ENCODE peak calls at places on chromosomes 11 and 22, in eight cellular contexts. L is AG10803, N is stomach, D is neural progenitor cell, H is fibroblast of the aortic adventitia, P is ascending aorta, E is psoas muscle, R is SK-N-SH. U is an unnamed sample.

GRCh38 chr11:32447252-32447651 is 11.9 kb upstream of the WT1 start:
- DNase-seq in D (no peak), P (no peak), N (no peak), H (no peak), E (no peak), L (no peak), R (no peak), U (no peak)

GRCh38 chr11:129546266-129546665 is 170.6 kb downstream of the BARX2 start:
- DNase-seq in P (no peak), L (no peak), R (no peak), E (no peak), H (no peak), N (no peak), D (no peak), U (no peak)

GRCh38 chr22:45516923-45517675 is 14.4 kb downstream of the FBLN1 start:
- DNase-seq in E (no peak), P (no peak), H (peak), L (peak), N (no peak), D (peak), R (no peak), U (peak)

GRCh38 chr11:94325681-94326080 is 21.3 kb downstream of the IZUMO1R start:
- DNase-seq in E (no peak), L (no peak), D (peak), R (peak), H (peak), P (no peak), N (peak), U (peak)

GRCh38 chr22:21585389-21585788 is 17.9 kb downstream of the UBE2L3 start:
- DNase-seq in D (no peak), P (no peak), L (no peak), H (no peak), N (no peak), R (no peak), E (no peak), U (no peak)

GRCh38 chr22:19862616-19863246 is 8.1 kb upstream of the GNB1L start:
- DNase-seq in D (no peak), L (no peak), N (no peak), E (no peak), P (no peak), H (no peak), R (no peak), U (no peak)

GRCh38 chr22:31952459-31952858 is 8.1 kb downstream of the YWHAH start:
- DNase-seq in E (no peak), R (no peak), H (peak), L (peak), N (no peak), P (no peak), D (no peak), U (peak)

GRCh38 chr11:121231576-121232278 is 60.8 kb upstream of the SC5D start:
- DNase-seq in L (no peak), H (no peak), R (no peak), D (no peak), P (no peak), N (peak), E (no peak), U (no peak)

GRCh38 chr11:118623291-118623655 is 15.9 kb downstream of the PHLDB1 start:
- DNase-seq in P (no peak), E (peak), L (peak), R (peak), N (no peak), D (no peak), H (peak), U (no peak)

GRCh38 chr22:40616578-40616977 is 19.9 kb downstream of the MRTFA start:
- DNase-seq in E (no peak), D (no peak), P (no peak), N (no peak), R (no peak), H (no peak), L (no peak), U (no peak)

GRCh38 chr11:10452211-10452767 is 2.8 kb upstream of the AMPD3 start:
- DNase-seq in E (no peak), N (no peak), D (no peak), R (no peak), H (no peak), L (no peak), P (no peak), U (no peak)

GRCh38 chr11:92332986-92333385 is 108.4 kb downstream of the FAT3 start:
- DNase-seq in L (peak), N (no peak), D (no peak), H (no peak), R (no peak), E (no peak), P (no peak), U (peak)

GRCh38 chr11:112831041-112831440 is 130.2 kb upstream of the NCAM1 start:
- DNase-seq in H (no peak), R (no peak), P (no peak), E (no peak), N (no peak), D (no peak), L (no peak), U (no peak)

GRCh38 chr11:20035701-20036601 is 124.3 kb downstream of the DBX1 start:
- DNase-seq in E (no peak), N (no peak), D (no peak), H (peak), R (no peak), L (peak), P (no peak), U (peak)

GRCh38 chr11:95508219-95508880 is 277.3 kb upstream of the SESN3 start:
- DNase-seq in N (no peak), R (no peak), H (peak), P (no peak), D (peak), L (no peak), E (no peak), U (peak)

GRCh38 chr22:35882226-35883027 is 146.2 kb downstream of the RBFOX2 start:
- DNase-seq in H (peak), P (no peak), R (peak), D (no peak), L (peak), E (no peak), N (no peak), U (peak)

GRCh38 chr22:40418366-40419201 is 48.2 kb downstream of the SGSM3 start:
- DNase-seq in E (no peak), N (no peak), D (peak), H (no peak), L (no peak), P (no peak), R (no peak), U (peak)

GRCh38 chr11:70311616-70312015 is 41.1 kb downstream of the PPFIA1 start:
- DNase-seq in P (no peak), L (no peak), R (no peak), E (no peak), N (no peak), H (no peak), D (no peak), U (no peak)

GRCh38 chr11:8631395-8632110 is 37.5 kb upstream of the STK33 start:
- DNase-seq in H (peak), L (peak), D (no peak), E (no peak), R (no peak), P (no peak), N (no peak), U (peak)

GRCh38 chr22:34761111-34761510 is 304.8 kb upstream of the ISX start:
- DNase-seq in D (no peak), N (no peak), L (peak), P (no peak), E (no peak), R (no peak), H (no peak), U (no peak)

GRCh38 chr11:84829162-84829561 is 798.0 kb downstream of the DLG2 start:
- DNase-seq in L (no peak), H (no peak), D (no peak), R (no peak), E (no peak), N (no peak), P (no peak), U (no peak)

GRCh38 chr11:282630-283360 is 4.6 kb downstream of the NLRP6 start:
- DNase-seq in D (no peak), P (no peak), H (no peak), R (peak), L (no peak), E (peak), N (no peak), U (no peak)

GRCh38 chr11:58788355-58789023 is 56.0 kb downstream of the GLYATL2 start:
- DNase-seq in P (no peak), L (peak), N (peak), D (peak), H (peak), E (no peak), R (peak), U (peak)

GRCh38 chr22:46612341-46612903 is 7.8 kb upstream of the GRAMD4 start:
- DNase-seq in N (no peak), R (no peak), L (no peak), E (no peak), D (no peak), P (no peak), H (no peak), U (no peak)

GRCh38 chr22:37172266-37173245 is 15.5 kb downstream of the C1QTNF6 start:
- DNase-seq in D (no peak), L (no peak), E (peak), R (peak), H (no peak), N (no peak), P (no peak), U (no peak)

DNA sequence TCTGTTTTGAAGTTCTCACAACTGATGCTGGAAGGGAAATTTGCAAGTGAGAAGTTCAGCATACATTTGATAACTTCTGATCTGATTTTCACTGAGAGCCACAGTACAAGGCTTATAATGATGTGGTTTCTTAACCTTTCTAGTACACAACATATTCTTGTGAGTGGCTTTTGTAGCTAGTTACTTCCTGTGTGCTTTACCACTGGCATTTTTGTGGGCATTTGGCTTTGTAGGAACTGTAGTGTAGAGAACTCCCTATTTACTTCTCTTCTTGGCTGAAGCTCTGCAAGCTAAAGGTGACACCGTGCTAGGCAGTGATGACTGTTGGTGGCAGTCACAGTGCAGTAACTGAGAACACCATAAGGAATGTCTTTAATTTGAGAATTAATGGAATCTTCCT is 14.9 kb downstream of the USP47 start:
- DNase-seq in R (no peak), D (no peak), E (no peak), L (peak), N (no peak), P (no peak), H (no peak), U (no peak)
- H3K4me3 ChIP-seq in R (no peak), D (no peak), E (peak), L (no peak), N (no peak), P (no peak), H (no peak), U (no peak)

GRCh38 chr11:47593934-47594855 is at the start of gene C1QTNF4:
- DNase-seq in P (no peak), L (no peak), E (no peak), N (no peak), R (peak), D (peak), H (no peak), U (no peak)
- H3K4me3 ChIP-seq in P (peak), L (peak), E (peak), N (peak), R (peak), D (peak), H (peak), U (no peak)

GRCh38 chr22:50640857-50641647 is 13.1 kb upstream of the ARSA start:
- DNase-seq in D (peak), R (no peak), P (no peak), N (peak), E (no peak), L (no peak), H (no peak), U (no peak)

GRCh38 chr22:50641696-50642607 is 14.0 kb upstream of the ARSA start:
- DNase-seq in L (peak), D (peak), E (no peak), P (no peak), H (no peak), N (no peak), R (no peak), U (peak)
- H3K4me3 ChIP-seq in L (no peak), D (peak), E (no peak), P (no peak), H (no peak), N (no peak), R (no peak), U (no peak)

GRCh38 chr11:3137486-3138177 is 27.5 kb downstream of the OSBPL5 start:
- DNase-seq in R (no peak), P (no peak), D (no peak), L (no peak), H (no peak), E (peak), N (no peak), U (peak)
- H3K4me3 ChIP-seq in R (no peak), P (no peak), D (no peak), L (no peak), H (no peak), E (no peak), N (no peak), U (no peak)

GRCh38 chr11:1733716-1734351 is 16.6 kb downstream of the IFITM10 start:
- DNase-seq in R (no peak), P (no peak), H (no peak), L (no peak), E (no peak), N (no peak), D (no peak), U (no peak)
- H3K4me3 ChIP-seq in R (no peak), P (no peak), H (no peak), L (no peak), E (no peak), N (no peak), D (no peak), U (no peak)

DNA sequence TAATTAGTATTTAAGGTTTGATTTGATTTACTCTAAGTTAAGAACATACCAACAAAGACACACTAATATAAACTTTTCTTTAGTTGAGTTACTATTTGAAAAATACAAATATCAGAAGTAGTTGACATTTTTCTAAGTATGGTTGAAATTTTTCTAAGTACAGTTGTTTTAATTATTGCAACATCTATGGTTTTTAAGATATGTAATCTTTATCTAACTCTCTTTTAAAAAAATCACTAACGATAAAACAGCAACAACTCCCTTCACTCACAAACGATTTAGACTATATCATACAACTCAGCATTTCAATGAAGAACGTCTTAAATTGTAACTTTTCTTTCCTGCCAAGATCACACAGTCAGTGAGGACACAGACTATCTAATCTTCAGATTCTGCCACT is 2.0 kb downstream of the C2CD3 start:
- DNase-seq in E (no peak), R (no peak), D (no peak), P (no peak), H (no peak), L (no peak), N (no peak), U (no peak)
- H3K4me3 ChIP-seq in E (no peak), R (peak), D (peak), P (no peak), H (no peak), L (no peak), N (no peak), U (no peak)

U was measured in fibroblast of mammary gland.